ENCODE peak calls at places on chromosomes 5 and 9, in seven cellular contexts. Q, L, H, P, Z, G and E are unnamed samples.

GRCh38 chr9:127555830-127556820 is 56.0 kb upstream of the STXBP1 start:
- DNase-seq in Q (peak; percentile 75), L (no peak), H (peak; percentile 80), P (peak; percentile 90), Z (peak; percentile 73), G (no peak), E (peak; percentile 94)

GRCh38 chr5:91418158-91418557 is 35.0 kb upstream of the ARRDC3 start:
- DNase-seq in Q (no peak), L (no peak), H (no peak), P (no peak), Z (no peak), G (no peak), E (no peak)

GRCh38 chr5:24621809-24622208 is 23.0 kb downstream of the CDH10 start:
- DNase-seq in Q (peak; percentile 22), L (no peak), H (no peak), P (no peak), Z (peak; percentile 17), G (no peak), E (no peak)

GRCh38 chr9:107971241-107971640 is 481.7 kb upstream of the KLF4 start:
- DNase-seq in Q (no peak), L (no peak), H (no peak), P (no peak), Z (no peak), G (no peak), E (no peak)

GRCh38 chr5:152364899-152365298 is 40.2 kb downstream of the NMUR2 start:
- DNase-seq in Q (no peak), L (no peak), H (no peak), P (no peak), Z (no peak), G (no peak), E (no peak)

GRCh38 chr5:1998716-1999317 is 116.1 kb upstream of the IRX4 start:
- DNase-seq in Q (no peak), L (no peak), H (no peak), P (no peak), Z (no peak), G (no peak), E (no peak)

GRCh38 chr9:37293664-37294524 is 128.6 kb upstream of the GRHPR start:
- DNase-seq in Q (no peak), L (no peak), H (no peak), P (no peak), Z (no peak), G (no peak), E (no peak)

GRCh38 chr5:4207456-4207855 is 611.8 kb downstream of the IRX1 start:
- DNase-seq in Q (no peak), L (no peak), H (no peak), P (no peak), Z (no peak), G (no peak), E (no peak)

GRCh38 chr5:33763435-33763834 is 128.4 kb downstream of the ADAMTS12 start:
- DNase-seq in Q (no peak), L (no peak), H (no peak), P (no peak), Z (no peak), G (no peak), E (no peak)

GRCh38 chr5:109126481-109126880 is 283.3 kb downstream of the PJA2 start:
- DNase-seq in Q (no peak), L (no peak), H (no peak), P (no peak), Z (no peak), G (no peak), E (no peak)

GRCh38 chr5:160188151-160188967 is 40.9 kb upstream of the FABP6 start:
- DNase-seq in Q (peak; percentile 71), L (peak; percentile 96), H (no peak), P (peak; percentile 67), Z (peak; percentile 59), G (peak; percentile 80), E (peak; percentile 92)

GRCh38 chr5:177449140-177450061 is 2.8 kb downstream of the PRR7 start:
- DNase-seq in Q (no peak), L (no peak), H (no peak), P (no peak), Z (no peak), G (no peak), E (no peak)

GRCh38 chr5:22918511-22918910 is 65.4 kb upstream of the CDH12 start:
- DNase-seq in Q (no peak), L (no peak), H (no peak), P (no peak), Z (no peak), G (no peak), E (no peak)

GRCh38 chr5:158634713-158635112 is 465.0 kb downstream of the EBF1 start:
- DNase-seq in Q (no peak), L (no peak), H (no peak), P (no peak), Z (peak; percentile 15), G (no peak), E (no peak)

GRCh38 chr9:63817622-63818518 is 1467.1 kb downstream of the FOXD4L5 start:
- DNase-seq in Q (peak; percentile 47), L (peak; percentile 76), H (no peak), P (peak; percentile 80), Z (peak; percentile 43), G (peak; percentile 97), E (peak; percentile 44)

GRCh38 chr9:79224672-79225433 is 346.9 kb upstream of the TLE4 start:
- DNase-seq in Q (no peak), L (no peak), H (no peak), P (no peak), Z (no peak), G (no peak), E (no peak)

GRCh38 chr5:71887680-71888079 is 168.6 kb downstream of the CARTPT start:
- DNase-seq in Q (no peak), L (peak; percentile 79), H (peak; percentile 77), P (no peak), Z (no peak), G (no peak), E (peak; percentile 84)

GRCh38 chr5:163459465-163459887 is 426 bp downstream of the NUDCD2 start:
- DNase-seq in Q (no peak), L (peak; percentile 68), H (no peak), P (no peak), Z (no peak), G (no peak), E (no peak)

GRCh38 chr9:134404376-134405358 is 78.4 kb downstream of the RXRA start:
- DNase-seq in Q (no peak), L (no peak), H (no peak), P (no peak), Z (no peak), G (no peak), E (no peak)

GRCh38 chr5:131198625-131199024 is 27.9 kb downstream of the LYRM7 start:
- DNase-seq in Q (no peak), L (no peak), H (no peak), P (no peak), Z (no peak), G (no peak), E (no peak)

GRCh38 chr9:19087601-19088000 is 15.1 kb downstream of the HAUS6 start:
- DNase-seq in Q (no peak), L (no peak), H (no peak), P (no peak), Z (no peak), G (no peak), E (peak; percentile 10)

DNA sequence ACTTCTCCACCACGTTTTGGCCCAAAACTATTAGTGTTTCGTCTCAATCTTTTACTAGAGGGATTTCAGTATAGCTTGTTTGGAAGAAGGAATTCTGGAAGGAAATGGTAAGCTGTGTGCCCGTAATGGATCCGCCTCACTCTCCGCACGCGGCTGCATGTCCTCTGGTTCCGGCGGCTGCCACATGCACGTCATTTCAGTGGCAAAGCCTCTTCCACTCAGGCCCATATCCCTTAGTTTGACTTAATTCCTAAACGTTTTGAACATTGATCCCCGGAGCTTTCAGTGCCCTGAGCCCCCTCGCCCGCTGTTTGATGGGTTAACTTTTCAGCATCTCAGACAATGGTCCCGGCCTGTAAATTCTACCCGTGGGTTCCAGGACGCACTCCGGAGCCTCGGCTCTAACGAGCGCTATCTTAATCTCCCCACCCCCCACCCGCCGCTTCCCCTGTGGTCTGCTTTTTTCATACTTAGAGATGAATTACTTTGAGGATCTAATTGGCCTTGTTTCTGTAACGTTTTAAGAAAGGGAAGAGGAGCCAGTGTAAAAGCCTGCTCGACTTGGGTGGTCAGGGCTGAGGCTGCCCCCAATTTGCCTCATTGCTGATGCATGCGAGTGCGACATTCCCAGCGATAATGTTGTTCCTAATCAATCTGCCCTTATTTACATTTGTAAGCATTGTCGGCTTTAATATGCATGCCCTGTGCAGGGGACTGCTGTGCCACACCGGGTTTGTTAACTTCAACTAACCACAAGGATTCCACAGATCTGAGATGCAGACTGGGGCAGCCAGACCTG is 4.6 kb downstream of the PTCH1 start:
- DNase-seq in Q (no peak), L (peak; percentile 80), H (no peak), P (no peak), Z (no peak), G (no peak), E (no peak)
- TF ChIP-seq CTCF in Q (no peak), L (no peak), H (no peak), P (no peak), Z (no peak), G (no peak), E (no peak)

DNA sequence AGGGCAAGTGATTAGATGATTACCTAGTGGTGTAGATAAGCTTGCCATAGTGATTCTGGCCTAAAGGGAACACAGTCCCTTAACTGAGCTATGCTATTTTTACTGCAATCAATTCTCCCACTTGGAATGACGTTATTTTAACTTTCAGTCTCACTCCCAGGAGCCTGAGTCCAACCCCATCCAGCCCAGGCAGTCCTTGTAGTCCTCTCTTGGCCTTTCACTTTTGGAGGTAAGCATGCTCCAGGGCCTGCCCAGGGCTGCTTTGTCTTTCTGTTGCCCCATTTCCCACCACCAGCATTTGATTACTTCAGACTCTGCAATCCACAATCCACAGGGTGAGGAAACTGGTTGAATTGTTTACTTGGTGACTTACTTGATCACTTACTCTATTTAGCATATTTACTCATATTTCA is 233.0 kb downstream of the CD180 start:
- DNase-seq in Q (no peak), L (peak; percentile 69), H (no peak), P (no peak), Z (no peak), G (no peak), E (peak; percentile 89)
- H3K27ac ChIP-seq in Q (no peak overlapping the region), L (peak overlapping the region; percentile 67), H (no peak overlapping the region), P (no peak overlapping the region), Z (no peak overlapping the region), G (no peak overlapping the region), E (peak overlapping the region; percentile 84)

GRCh38 chr9:137971477-137972138 is 94.0 kb downstream of the CACNA1B start:
- DNase-seq in Q (no peak), L (no peak), H (no peak), P (peak; percentile 42), Z (no peak), G (peak; percentile 34), E (no peak)

GRCh38 chr9:137972355-137972987 is 94.9 kb downstream of the CACNA1B start:
- DNase-seq in Q (no peak), L (no peak), H (no peak), P (peak; percentile 34), Z (no peak), G (no peak), E (no peak)

GRCh38 chr9:137974746-137975526 is 97.4 kb downstream of the CACNA1B start:
- DNase-seq in Q (no peak), L (no peak), H (no peak), P (peak; percentile 34), Z (no peak), G (peak; percentile 50), E (no peak)

GRCh38 chr9:137973829-137974416 is 96.3 kb downstream of the CACNA1B start:
- DNase-seq in Q (no peak), L (no peak), H (no peak), P (peak; percentile 43), Z (no peak), G (peak; percentile 33), E (no peak)

GRCh38 chr9:137972988-137973470 is 95.4 kb downstream of the CACNA1B start:
- DNase-seq in Q (no peak), L (no peak), H (no peak), P (peak; percentile 41), Z (no peak), G (peak; percentile 64), E (peak; percentile 31)
- H3K4me1 ChIP-seq in Q (no peaks in the 10 kb centered on the region), L (no peaks in the 10 kb centered on the region), H (no peaks in the 10 kb centered on the region), P (no peaks in the 10 kb centered on the region), Z (no peaks in the 10 kb centered on the region), G (no peaks in the 10 kb centered on the region), E (no peaks in the 10 kb centered on the region)

GRCh38 chr5:179908528-179908927 is 831 bp upstream of the TBC1D9B start:
- DNase-seq in Q (no peak), L (peak; percentile 84), H (no peak), P (no peak), Z (peak; percentile 48), G (peak; percentile 81), E (no peak)
- TF ChIP-seq CTCF in Q (no peak), L (peak; percentile 81), H (no peak), P (no peak), Z (no peak), G (peak; percentile 11), E (peak; percentile 16)